ENCODE peak calls at places on chromosome 11, in four cellular contexts. N is neuronal stem cell; F is fibroblast of lung; J is CD8-positive, alpha-beta T cell. K is an unnamed sample. For H3K4me1, the result is how much of the 10 kb centered on the place peaks cover.

GRCh38 chr11:12246169-12246568 is 131.2 kb upstream of the PARVA start:
- DNase-seq in F (no peak), J (no peak), N (no peak), K (no peak)

GRCh38 chr11:35771722-35772121 is 109.1 kb downstream of the TRIM44 start:
- DNase-seq in J (no peak), F (no peak), N (no peak), K (no peak)

GRCh38 chr11:1820463-1821325 is 14.1 kb upstream of the SYT8 start:
- DNase-seq in F (peak), J (no peak), N (no peak), K (no peak)

GRCh38 chr11:134510641-134511040 is 98.6 kb upstream of the B3GAT1 start:
- DNase-seq in F (no peak), N (no peak), J (no peak), K (no peak)

GRCh38 chr11:76652989-76653673 is 17.4 kb downstream of the LRRC32 start:
- DNase-seq in J (no peak), F (no peak), N (no peak), K (no peak)

GRCh38 chr11:131428853-131429252 is 58.4 kb downstream of the NTM start:
- DNase-seq in J (no peak), N (no peak), F (no peak), K (no peak)

GRCh38 chr11:91880660-91881059 is 344.0 kb upstream of the FAT3 start:
- DNase-seq in J (no peak), F (no peak), N (no peak), K (no peak)

GRCh38 chr11:80502511-80502910 is 1061.7 kb upstream of the TENM4 start:
- DNase-seq in J (no peak), N (peak), F (no peak), K (no peak)

GRCh38 chr11:17734986-17735822 is 623 bp downstream of the KCNC1 start:
- DNase-seq in N (peak), J (no peak), F (peak), K (no peak)

GRCh38 chr11:117604349-117604995 is 192.5 kb downstream of the DSCAML1 start:
- DNase-seq in F (peak), N (no peak), J (no peak), K (no peak)

GRCh38 chr11:59559886-59560285 is 48.5 kb downstream of the OR4D9 start:
- DNase-seq in J (no peak), F (no peak), N (no peak), K (no peak)

DNA sequence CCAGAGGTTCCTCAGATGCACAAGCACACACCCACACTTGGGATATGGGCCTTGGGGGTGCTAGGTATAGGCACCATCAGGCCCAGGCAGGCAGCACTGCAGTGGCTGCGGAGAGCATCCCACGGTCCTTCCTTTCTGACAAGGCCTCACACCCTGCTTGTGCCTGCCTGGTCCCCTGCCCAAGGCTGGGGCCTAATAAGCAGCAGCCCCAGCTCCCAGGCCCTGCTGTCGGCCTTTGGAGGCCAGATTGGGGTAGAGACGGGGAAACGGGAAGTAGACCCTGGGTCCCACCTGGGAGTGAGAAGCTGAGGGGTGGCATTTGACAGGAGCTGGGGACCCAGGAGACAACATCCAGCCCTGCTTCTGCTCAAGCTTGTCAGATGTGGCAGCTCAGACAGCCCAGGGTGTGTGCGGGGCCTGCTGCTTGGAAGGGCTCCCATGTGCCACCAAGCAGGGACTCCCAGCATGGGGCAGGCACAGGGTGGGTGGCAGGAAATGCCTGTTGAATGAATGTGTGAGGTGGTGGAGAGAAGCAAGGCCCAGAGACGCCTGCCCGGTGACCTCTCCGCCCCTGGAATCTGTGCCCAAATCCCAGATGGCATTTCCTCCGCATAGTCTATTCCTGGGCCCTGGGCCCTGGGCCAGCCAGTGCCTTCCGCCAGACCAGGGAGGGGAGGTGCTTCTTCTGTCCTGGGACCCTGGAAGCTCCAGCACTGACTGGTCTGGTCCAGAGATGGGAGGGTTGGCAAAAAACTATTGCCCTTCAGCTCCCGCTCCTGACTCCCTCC is 3.5 kb downstream of the CST6 start:
- DNase-seq in N (no peak), F (peak), J (no peak), K (no peak)
- H3K4me1 ChIP-seq in N (under half), F (under half), J (under half), K (under half)

DNA sequence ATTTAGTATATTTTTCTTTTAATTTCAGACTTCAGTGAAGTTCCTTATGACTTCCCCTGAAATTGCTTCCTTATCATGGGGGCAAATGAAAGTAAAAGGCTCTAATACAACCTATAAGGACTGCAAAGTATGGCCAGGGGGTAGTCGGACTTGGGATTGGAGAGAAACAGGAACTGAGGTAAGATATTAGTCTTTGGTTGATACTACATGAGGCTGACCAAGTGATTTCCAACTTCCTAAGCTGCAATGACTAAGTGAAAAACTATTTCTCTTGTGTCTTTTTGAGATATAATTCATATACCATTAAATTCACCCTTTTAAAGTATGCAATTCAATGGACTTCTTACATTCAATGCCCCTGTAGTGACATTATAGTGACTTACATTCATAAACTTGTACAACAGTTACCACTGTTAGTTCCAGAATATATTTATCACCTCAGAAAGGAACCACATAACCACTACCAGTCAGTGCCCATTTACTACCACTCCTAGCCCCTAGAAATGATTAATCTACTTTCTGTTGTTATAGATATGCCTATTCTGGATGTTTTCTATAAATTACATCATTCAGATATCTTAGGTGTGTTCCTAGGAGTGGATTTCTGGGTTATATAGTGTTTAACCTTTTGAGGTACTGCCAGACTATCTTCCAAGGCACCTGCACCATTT is 21.6 kb downstream of the AAMDC start:
- DNase-seq in J (no peak), F (peak), N (no peak), K (no peak)
- H3K4me3 ChIP-seq in J (no peak), F (no peak), N (no peak), K (no peak)

GRCh38 chr11:45852018-45852711 is 4.9 kb downstream of the CRY2 start:
- DNase-seq in F (no peak), N (no peak), J (no peak), K (no peak)
- H3K4me1 ChIP-seq in F (under half), N (under half), J (under half), K (under half)

GRCh38 chr11:69008774-69009440 is 4.1 kb downstream of the MRGPRF start:
- DNase-seq in F (peak), N (no peak), J (no peak), K (peak)

GRCh38 chr11:69009441-69010211 is 3.4 kb downstream of the MRGPRF start:
- DNase-seq in J (no peak), F (peak), N (no peak), K (no peak)

GRCh38 chr11:69006816-69007215 is 6.2 kb downstream of the MRGPRF start:
- DNase-seq in F (no peak), J (no peak), N (no peak), K (no peak)

GRCh38 chr11:69005631-69006368 is 7.2 kb downstream of the MRGPRF start:
- DNase-seq in F (no peak), N (no peak), J (no peak), K (no peak)

DNA sequence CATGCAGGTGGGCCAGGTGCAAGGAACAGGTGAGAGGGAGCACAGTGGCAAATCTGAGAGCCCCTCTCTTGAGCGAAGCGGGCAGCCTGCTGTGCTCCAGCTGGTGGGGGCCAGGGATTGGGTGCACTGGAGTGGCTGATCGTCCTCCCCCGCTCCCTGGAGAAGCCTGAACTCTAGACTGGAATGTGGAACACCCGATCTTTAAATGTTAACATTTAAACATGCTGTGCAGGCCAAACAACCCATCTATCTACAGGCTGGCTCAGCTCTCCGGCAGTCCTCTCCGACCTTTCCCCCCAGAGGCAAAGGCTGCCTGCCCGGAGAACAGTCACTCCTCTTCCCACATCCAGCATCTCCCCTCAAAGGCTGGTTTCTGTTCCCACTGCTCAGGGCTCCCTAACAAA is 5.1 kb downstream of the MRGPRF start:
- DNase-seq in J (no peak), N (no peak), F (peak), K (no peak)
- H3K4me3 ChIP-seq in J (no peak), N (no peak), F (peak), K (no peak)

K was measured in esophagus squamous epithelium.